ENCODE peak calls at places on chromosome X, in seven cellular contexts. K is MCF 10A, Y is endothelial cell, Z is renal cortical epithelial cell, H is mesothelial cell of epicardium, A is activated T-cell treated with anti-CD3 and anti-CD28 coated beads for 1 hour, G is kidney tubule cell. J is an unnamed sample.

GRCh38 chrX:103330601-103331397 is 760 bp downstream of the TCEAL7 start:
- DNase-seq in K (no peak), A (no peak), Y (peak), H (no peak), G (no peak), Z (no peak), J (no peak)

GRCh38 chrX:41238543-41238942 is 95.4 kb upstream of the DDX3X start:
- DNase-seq in Y (no peak), A (no peak), K (peak), G (peak), H (no peak), Z (peak), J (no peak)

GRCh38 chrX:130097507-130098201 is 12.6 kb downstream of the ELF4 start:
- DNase-seq in Z (no peak), A (no peak), K (no peak), G (no peak), H (no peak), Y (peak), J (no peak)

GRCh38 chrX:132375941-132376340 is 112.9 kb downstream of the MBNL3 start:
- DNase-seq in Z (no peak), A (no peak), Y (no peak), K (peak), H (no peak), G (no peak), J (no peak)

GRCh38 chrX:154473683-154474082 is 5.4 kb downstream of the LAGE3 start:
- DNase-seq in G (no peak), Y (no peak), H (no peak), Z (no peak), A (no peak), K (no peak), J (no peak)

GRCh38 chrX:112846787-112847186 is 6.2 kb upstream of the AMOT start:
- DNase-seq in H (no peak), Y (no peak), A (no peak), G (no peak), Z (no peak), K (no peak), J (no peak)

GRCh38 chrX:106692425-106693075 is 34.0 kb upstream of the RNF128 start:
- DNase-seq in H (no peak), G (no peak), A (no peak), K (no peak), Z (no peak), Y (no peak), J (peak)

GRCh38 chrX:135453381-135453780 is 31.6 kb downstream of the SMIM10L2A start:
- DNase-seq in K (no peak), Z (no peak), G (no peak), H (no peak), A (no peak), Y (no peak), J (no peak)

GRCh38 chrX:36867143-36867542 is 141.0 kb upstream of the FAM47C start:
- DNase-seq in H (no peak), A (no peak), Z (peak), Y (peak), G (peak), K (peak), J (peak)

GRCh38 chrX:118536687-118537461 is 41.3 kb downstream of the DOCK11 start:
- DNase-seq in H (no peak), Z (peak), A (peak), Y (peak), G (peak), K (peak), J (peak)

GRCh38 chrX:22395372-22395771 is 122.7 kb downstream of the CBLL2 start:
- DNase-seq in H (no peak), Z (peak), A (no peak), G (peak), Y (no peak), K (peak), J (no peak)

GRCh38 chrX:72169008-72169728 is 12.4 kb upstream of the PIN4 start:
- DNase-seq in Y (no peak), Z (no peak), K (no peak), H (no peak), G (no peak), A (no peak), J (no peak)

GRCh38 chrX:42175843-42176242 is 252.5 kb upstream of the CASK start:
- DNase-seq in Y (no peak), Z (no peak), K (no peak), G (no peak), A (no peak), H (no peak), J (no peak)

GRCh38 chrX:1537031-1537715 is at the start of gene P2RY8:
- DNase-seq in Y (no peak), A (peak), Z (no peak), G (no peak), H (no peak), K (peak), J (no peak)

GRCh38 chrX:13892856-13893255 is 76.0 kb upstream of the GPM6B start:
- DNase-seq in Z (no peak), Y (no peak), A (no peak), H (no peak), K (peak), G (no peak), J (no peak)

GRCh38 chrX:21373637-21374162 is 518 bp upstream of the CNKSR2 start:
- DNase-seq in Z (no peak), H (no peak), K (no peak), A (peak), Y (peak), G (no peak), J (no peak)

GRCh38 chrX:120514236-120514635 is 45.1 kb upstream of the LAMP2 start:
- DNase-seq in Z (peak), G (peak), H (no peak), Y (peak), A (no peak), K (peak), J (peak)

GRCh38 chrX:12721042-12721441 is 70.2 kb upstream of the PRPS2 start:
- DNase-seq in H (no peak), Y (no peak), G (no peak), Z (peak), A (no peak), K (no peak), J (no peak)